ENCODE peak calls at places on chromosomes 7 and 10, in ten cellular contexts. V, E, B, T, J, F, P, Y, X and L are unnamed samples.
A peak's percentile ranks its signal among the peaks of the same experiment; 100 is the strongest.

GRCh38 chr10:21329995-21330627 is 195.4 kb downstream of the SKIDA1 start:
- DNase-seq in V (no peak), E (peak; percentile 93), B (peak; percentile 94), T (peak; percentile 18), J (peak; percentile 84), F (no peak), P (no peak), Y (no peak), X (no peak), L (peak; percentile 86)

GRCh38 chr7:39184387-39184786 is 206.7 kb downstream of the POU6F2 start:
- DNase-seq in V (no peak), E (no peak), B (no peak), T (no peak), J (no peak), F (no peak), P (no peak), Y (no peak), X (no peak), L (no peak)

GRCh38 chr7:49264530-49264929 is 340.2 kb downstream of the CDC14C start:
- DNase-seq in V (no peak), E (no peak), B (no peak), T (no peak), J (no peak), F (no peak), P (no peak), Y (no peak), X (no peak), L (no peak)

GRCh38 chr7:47285860-47286491 is 295.9 kb downstream of the TNS3 start:
- DNase-seq in V (no peak), E (no peak), B (no peak), T (peak; percentile 15), J (peak; percentile 83), F (no peak), P (no peak), Y (no peak), X (no peak), L (peak; percentile 9)

GRCh38 chr10:77843264-77843663 is 83.3 kb downstream of the DLG5 start:
- DNase-seq in V (no peak), E (no peak), B (no peak), T (no peak), J (no peak), F (no peak), P (no peak), Y (no peak), X (no peak), L (no peak)

GRCh38 chr7:158812684-158813083 is 16.6 kb downstream of the ESYT2 start:
- DNase-seq in V (no peak), E (no peak), B (no peak), T (no peak), J (no peak), F (peak; percentile 55), P (no peak), Y (no peak), X (no peak), L (no peak)

GRCh38 chr10:92757066-92757716 is 67.4 kb downstream of the HHEX start:
- DNase-seq in V (peak; percentile 80), E (peak; percentile 95), B (peak; percentile 87), T (peak; percentile 72), J (peak; percentile 66), F (no peak), P (peak; percentile 77), Y (peak; percentile 85), X (peak; percentile 90), L (peak; percentile 89)

GRCh38 chr7:127598318-127598717 is 4.8 kb downstream of the FSCN3 start:
- DNase-seq in V (no peak), E (no peak), B (peak; percentile 24), T (no peak), J (no peak), F (no peak), P (no peak), Y (no peak), X (no peak), L (peak; percentile 31)

GRCh38 chr10:98886686-98887085 is 349.0 kb downstream of the HPSE2 start:
- DNase-seq in V (no peak), E (peak; percentile 10), B (peak; percentile 18), T (no peak), J (peak; percentile 16), F (no peak), P (no peak), Y (no peak), X (no peak), L (peak; percentile 9)

GRCh38 chr7:133434246-133434865 is 181.5 kb downstream of the EXOC4 start:
- DNase-seq in V (no peak), E (peak; percentile 68), B (peak; percentile 70), T (no peak), J (no peak), F (no peak), P (no peak), Y (no peak), X (no peak), L (peak; percentile 43)

GRCh38 chr10:110977662-110978061 is 58.3 kb downstream of the SHOC2 start:
- DNase-seq in V (no peak), E (no peak), B (no peak), T (no peak), J (no peak), F (no peak), P (no peak), Y (no peak), X (no peak), L (no peak)

GRCh38 chr10:71842424-71842823 is 8.6 kb downstream of the PSAP start:
- DNase-seq in V (no peak), E (no peak), B (no peak), T (no peak), J (no peak), F (no peak), P (no peak), Y (no peak), X (no peak), L (no peak)

GRCh38 chr10:43225787-43226153 is 41.1 kb downstream of the RASGEF1A start:
- DNase-seq in V (no peak), E (no peak), B (no peak), T (peak; percentile 11), J (no peak), F (no peak), P (peak; percentile 10), Y (peak; percentile 40), X (no peak), L (peak; percentile 14)

GRCh38 chr7:30074422-30075030 is 46.3 kb downstream of the PLEKHA8 start:
- DNase-seq in V (no peak), E (peak; percentile 70), B (peak; percentile 73), T (no peak), J (no peak), F (no peak), P (no peak), Y (no peak), X (no peak), L (peak; percentile 59)

GRCh38 chr7:36575832-36576231 is 148.5 kb downstream of the AOAH start:
- DNase-seq in V (no peak), E (no peak), B (no peak), T (no peak), J (no peak), F (no peak), P (no peak), Y (no peak), X (no peak), L (no peak)
- TF ChIP-seq CTCF in V (no peak), E (no peak), B (no peak), T (no peak), J (no peak), F (no peak), P (no peak), Y (no peak), X (no peak), L (no peak)

DNA sequence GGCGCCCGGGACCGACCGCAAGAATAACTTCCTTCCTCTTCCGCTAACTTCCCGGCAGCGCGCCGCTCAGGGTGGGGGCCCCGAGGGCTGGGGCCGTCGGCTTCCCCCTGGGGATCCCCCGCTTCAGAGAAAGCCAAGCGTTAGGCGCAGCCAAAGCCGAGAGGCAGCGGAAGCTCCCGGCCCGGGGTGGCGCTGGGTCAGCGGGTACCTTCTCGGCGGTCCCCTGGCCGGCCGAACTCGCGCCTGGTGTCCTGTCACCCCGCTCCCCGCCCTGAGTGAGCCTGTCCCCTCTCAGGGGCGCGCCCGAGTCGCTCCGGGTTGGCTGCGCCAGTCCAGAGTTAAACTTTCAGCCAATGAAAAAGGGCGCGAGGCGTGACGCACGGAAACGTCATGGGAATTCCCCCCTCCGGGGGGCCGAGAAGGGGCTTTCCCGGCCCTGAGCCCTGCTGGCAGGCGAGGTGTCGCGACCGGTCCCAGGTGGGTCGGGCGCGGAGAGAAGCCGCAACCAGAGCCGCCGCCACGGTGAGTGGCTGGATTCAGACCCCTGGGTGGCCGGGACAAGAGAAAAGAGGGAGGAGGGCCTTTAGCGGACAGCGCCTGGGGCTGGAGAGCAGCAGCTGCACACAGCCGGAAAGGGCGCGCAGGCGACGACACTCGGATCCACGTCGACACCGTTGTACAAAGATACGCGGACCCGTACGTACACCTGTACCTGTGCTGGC is 1.3 kb upstream of the NFKB2 start:
- DNase-seq in V (peak; percentile 89), E (peak; percentile 95), B (peak; percentile 98), T (peak; percentile 97), J (peak; percentile 63), F (peak; percentile 97), P (peak; percentile 92), Y (peak; percentile 98), X (peak; percentile 96), L (peak; percentile 96)
- TF ChIP-seq CTCF in V (no peak), E (no peak), B (peak; percentile 96), T (peak; percentile 97), J (no peak), F (peak; percentile 12), P (peak; percentile 98), Y (peak; percentile 98), X (peak; percentile 36), L (no peak)

DNA sequence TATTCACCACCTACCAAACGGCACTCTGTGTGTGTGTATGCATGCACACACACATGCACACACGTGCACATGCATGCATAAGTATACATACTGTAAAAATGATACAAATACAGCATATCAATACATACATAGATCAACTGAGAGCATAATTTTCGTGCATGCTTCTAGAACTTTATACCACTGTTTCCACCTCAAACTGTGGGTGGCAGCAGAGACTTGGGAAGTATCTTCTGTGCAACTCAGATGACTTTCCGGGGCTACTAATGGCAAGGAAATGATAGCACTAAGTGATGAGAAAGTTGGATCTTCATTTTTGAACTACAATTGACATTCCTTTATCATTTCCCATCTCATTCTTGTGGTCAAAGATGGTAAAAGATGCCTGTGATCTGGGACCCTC is 570.7 kb downstream of the REEP3 start:
- DNase-seq in V (no peak), E (peak; percentile 11), B (peak; percentile 27), T (peak; percentile 22), J (no peak), F (no peak), P (no peak), Y (no peak), X (no peak), L (peak; percentile 46)
- TF ChIP-seq CTCF in V (no peak), E (no peak), B (peak; percentile 22), T (no peak), J (no peak), F (no peak), P (no peak), Y (peak; percentile 38), X (no peak), L (peak; percentile 15)

DNA sequence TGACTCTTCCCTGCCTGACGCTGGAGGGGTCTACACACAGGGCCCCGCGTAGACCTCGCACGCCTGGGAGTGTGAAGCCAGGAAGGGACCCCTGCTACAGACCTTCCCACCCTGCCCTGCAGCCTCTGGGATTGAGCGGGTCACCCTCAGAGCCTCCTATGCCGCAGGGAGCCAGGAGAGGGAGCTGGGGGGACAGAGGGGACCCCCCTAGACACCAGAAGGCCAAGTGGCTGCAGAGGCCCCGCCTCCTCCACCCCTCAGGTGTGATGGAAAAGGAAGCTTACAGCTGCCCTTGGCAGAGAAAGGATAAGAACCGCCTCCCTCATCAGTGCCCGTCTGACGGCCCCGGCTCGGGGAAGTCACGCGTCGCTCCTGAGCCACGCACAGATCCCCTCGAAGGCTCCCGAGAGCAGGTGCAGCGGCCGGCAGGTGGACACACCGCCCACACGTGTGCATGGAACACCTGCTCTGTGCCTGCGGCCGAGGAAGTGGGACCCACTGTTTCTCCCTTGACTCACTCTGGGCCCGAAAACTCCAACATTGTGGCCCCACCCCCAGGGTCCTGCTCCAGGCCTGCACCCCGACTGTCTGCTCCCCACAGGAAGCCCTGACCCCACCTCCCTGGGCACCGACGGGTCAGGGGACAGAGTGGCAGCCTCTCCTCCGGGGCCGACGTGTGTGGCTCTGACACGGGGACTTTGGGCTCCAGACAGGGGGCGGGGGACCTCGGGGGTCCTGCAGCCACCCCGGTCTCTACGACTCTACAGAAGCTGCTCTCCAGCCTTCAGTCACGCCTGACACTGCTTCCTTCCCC is 73.3 kb downstream of the MICALL2 start:
- DNase-seq in V (no peak), E (no peak), B (no peak), T (no peak), J (no peak), F (no peak), P (no peak), Y (no peak), X (no peak), L (no peak)
- TF ChIP-seq CTCF in V (no peak), E (no peak), B (no peak), T (no peak), J (no peak), F (no peak), P (no peak), Y (no peak), X (no peak), L (no peak)